ENCODE peak calls at places on chromosomes 5 and 9, in eight cellular contexts. One of them, this sample, is unnamed.

GRCh38 chr9:95389373-95389772 is 71.9 kb upstream of the FANCC start:
- DNase-seq in PC-3: no peak
- DNase-seq in brain microvascular endothelial cell: no peak
- DNase-seq in heart right ventricle: no peak
- DNase-seq in cardiac muscle cell: no peak
- DNase-seq in foreskin fibroblast: no peak
- DNase-seq in neural crest cell: no peak
- DNase-seq in tibial nerve: no peak
- DNase-seq in this sample: no peak

GRCh38 chr9:132042324-132042723 is 37.3 kb downstream of the MED27 start:
- DNase-seq in PC-3: peak
- DNase-seq in brain microvascular endothelial cell: peak
- DNase-seq in heart right ventricle: no peak
- DNase-seq in cardiac muscle cell: no peak
- DNase-seq in foreskin fibroblast: peak
- DNase-seq in neural crest cell: no peak
- DNase-seq in tibial nerve: no peak
- DNase-seq in this sample: no peak

GRCh38 chr5:14588145-14588544 is 6.6 kb downstream of the OTULINL start:
- DNase-seq in PC-3: no peak
- DNase-seq in brain microvascular endothelial cell: no peak
- DNase-seq in heart right ventricle: no peak
- DNase-seq in cardiac muscle cell: no peak
- DNase-seq in foreskin fibroblast: peak
- DNase-seq in neural crest cell: no peak
- DNase-seq in tibial nerve: no peak
- DNase-seq in this sample: no peak

GRCh38 chr5:1962619-1963355 is 80.1 kb upstream of the IRX4 start:
- DNase-seq in PC-3: no peak
- DNase-seq in brain microvascular endothelial cell: no peak
- DNase-seq in heart right ventricle: no peak
- DNase-seq in cardiac muscle cell: no peak
- DNase-seq in foreskin fibroblast: no peak
- DNase-seq in neural crest cell: no peak
- DNase-seq in tibial nerve: no peak
- DNase-seq in this sample: no peak

GRCh38 chr5:143014017-143014651 is 244.0 kb downstream of the ARHGAP26 start:
- DNase-seq in PC-3: peak
- DNase-seq in brain microvascular endothelial cell: no peak
- DNase-seq in heart right ventricle: peak
- DNase-seq in cardiac muscle cell: peak
- DNase-seq in foreskin fibroblast: no peak
- DNase-seq in neural crest cell: peak
- DNase-seq in tibial nerve: no peak
- DNase-seq in this sample: no peak

GRCh38 chr5:103397996-103398581 is 139.5 kb downstream of the MACIR start:
- DNase-seq in PC-3: peak
- DNase-seq in brain microvascular endothelial cell: no peak
- DNase-seq in heart right ventricle: no peak
- DNase-seq in cardiac muscle cell: no peak
- DNase-seq in foreskin fibroblast: peak
- DNase-seq in neural crest cell: no peak
- DNase-seq in tibial nerve: no peak
- DNase-seq in this sample: no peak

GRCh38 chr5:77852514-77853352 is 76.6 kb upstream of the TBCA start:
- DNase-seq in PC-3: no peak
- DNase-seq in brain microvascular endothelial cell: peak
- DNase-seq in heart right ventricle: peak
- DNase-seq in cardiac muscle cell: peak
- DNase-seq in foreskin fibroblast: peak
- DNase-seq in neural crest cell: peak
- DNase-seq in tibial nerve: no peak
- DNase-seq in this sample: no peak

GRCh38 chr9:130240410-130241197 is 25.0 kb upstream of the HMCN2 start:
- DNase-seq in PC-3: peak
- DNase-seq in brain microvascular endothelial cell: peak
- DNase-seq in heart right ventricle: no peak
- DNase-seq in cardiac muscle cell: peak
- DNase-seq in foreskin fibroblast: peak
- DNase-seq in neural crest cell: peak
- DNase-seq in tibial nerve: peak
- DNase-seq in this sample: peak

GRCh38 chr9:84111726-84112125 is 131.1 kb downstream of the RMI1 start:
- DNase-seq in PC-3: peak
- DNase-seq in brain microvascular endothelial cell: no peak
- DNase-seq in heart right ventricle: no peak
- DNase-seq in cardiac muscle cell: no peak
- DNase-seq in foreskin fibroblast: peak
- DNase-seq in neural crest cell: no peak
- DNase-seq in tibial nerve: no peak
- DNase-seq in this sample: no peak

GRCh38 chr5:36150676-36151433 is 832 bp downstream of the LMBRD2 start:
- DNase-seq in PC-3: peak
- DNase-seq in brain microvascular endothelial cell: peak
- DNase-seq in heart right ventricle: peak
- DNase-seq in cardiac muscle cell: peak
- DNase-seq in foreskin fibroblast: peak
- DNase-seq in neural crest cell: peak
- DNase-seq in tibial nerve: no peak
- DNase-seq in this sample: no peak

GRCh38 chr5:142901476-142902187 is 131.5 kb downstream of the ARHGAP26 start:
- DNase-seq in PC-3: no peak
- DNase-seq in brain microvascular endothelial cell: no peak
- DNase-seq in heart right ventricle: no peak
- DNase-seq in cardiac muscle cell: no peak
- DNase-seq in foreskin fibroblast: no peak
- DNase-seq in neural crest cell: no peak
- DNase-seq in tibial nerve: no peak
- DNase-seq in this sample: no peak

GRCh38 chr5:95283761-95284511 is 958 bp downstream of the MCTP1 start:
- DNase-seq in PC-3: peak
- DNase-seq in brain microvascular endothelial cell: no peak
- DNase-seq in heart right ventricle: peak
- DNase-seq in cardiac muscle cell: peak
- DNase-seq in foreskin fibroblast: peak
- DNase-seq in neural crest cell: peak
- DNase-seq in tibial nerve: no peak
- DNase-seq in this sample: no peak

GRCh38 chr5:179134511-179134910 is 74.3 kb downstream of the ZNF354C start:
- DNase-seq in PC-3: no peak
- DNase-seq in brain microvascular endothelial cell: no peak
- DNase-seq in heart right ventricle: no peak
- DNase-seq in cardiac muscle cell: no peak
- DNase-seq in foreskin fibroblast: no peak
- DNase-seq in neural crest cell: no peak
- DNase-seq in tibial nerve: no peak
- DNase-seq in this sample: no peak

GRCh38 chr5:179131321-179131835 is 71.2 kb downstream of the ZNF354C start:
- DNase-seq in PC-3: no peak
- DNase-seq in brain microvascular endothelial cell: no peak
- DNase-seq in heart right ventricle: no peak
- DNase-seq in cardiac muscle cell: no peak
- DNase-seq in foreskin fibroblast: no peak
- DNase-seq in neural crest cell: no peak
- DNase-seq in tibial nerve: no peak
- DNase-seq in this sample: no peak

GRCh38 chr5:179135006-179135405 is 74.8 kb downstream of the ZNF354C start:
- DNase-seq in PC-3: no peak
- DNase-seq in brain microvascular endothelial cell: no peak
- DNase-seq in heart right ventricle: no peak
- DNase-seq in cardiac muscle cell: no peak
- DNase-seq in foreskin fibroblast: no peak
- DNase-seq in neural crest cell: no peak
- DNase-seq in tibial nerve: no peak
- DNase-seq in this sample: no peak

GRCh38 chr5:179131886-179132585 is 71.9 kb downstream of the ZNF354C start:
- DNase-seq in PC-3: no peak
- DNase-seq in brain microvascular endothelial cell: no peak
- DNase-seq in heart right ventricle: no peak
- DNase-seq in cardiac muscle cell: no peak
- DNase-seq in foreskin fibroblast: no peak
- DNase-seq in neural crest cell: no peak
- DNase-seq in tibial nerve: no peak
- DNase-seq in this sample: no peak

GRCh38 chr5:179132586-179133355 is 72.6 kb downstream of the ZNF354C start:
- DNase-seq in PC-3: no peak
- DNase-seq in brain microvascular endothelial cell: no peak
- DNase-seq in heart right ventricle: no peak
- DNase-seq in cardiac muscle cell: no peak
- DNase-seq in foreskin fibroblast: peak
- DNase-seq in neural crest cell: no peak
- DNase-seq in tibial nerve: no peak
- DNase-seq in this sample: no peak
- TF ChIP-seq CTCF in PC-3: no peak
- TF ChIP-seq CTCF in brain microvascular endothelial cell: no peak
- TF ChIP-seq CTCF in heart right ventricle: no peak
- TF ChIP-seq CTCF in cardiac muscle cell: no peak
- TF ChIP-seq CTCF in foreskin fibroblast: no peak
- TF ChIP-seq CTCF in neural crest cell: no peak
- TF ChIP-seq CTCF in tibial nerve: no peak
- TF ChIP-seq CTCF in this sample: peak

DNA sequence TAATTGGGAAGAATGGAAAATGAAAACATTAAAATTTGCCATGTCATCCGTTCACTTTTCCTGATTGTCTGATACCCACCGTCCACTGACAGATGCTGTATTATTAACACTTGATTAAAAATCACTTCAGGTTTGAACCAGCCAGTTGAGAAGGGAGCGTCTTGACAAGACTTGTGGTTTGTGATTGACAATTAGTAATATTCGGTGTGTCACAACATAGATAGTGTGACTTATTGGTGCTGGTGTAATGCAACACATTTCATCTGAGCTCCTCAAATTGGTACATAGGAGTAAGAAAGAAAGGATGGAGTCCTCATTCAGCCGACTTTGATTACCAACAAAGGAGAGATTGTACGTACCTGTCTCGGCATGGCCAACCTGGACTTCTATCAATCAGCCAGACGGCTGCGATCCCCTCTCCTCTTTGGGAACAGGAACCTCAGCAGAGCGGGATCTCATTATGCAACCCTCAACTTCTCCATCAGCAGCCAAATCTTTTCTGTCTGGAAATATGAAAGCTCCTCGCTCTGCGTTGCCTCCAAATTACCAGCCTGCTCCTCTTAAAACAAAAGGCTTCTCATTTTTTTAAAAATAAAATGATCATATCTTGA is 211.7 kb upstream of the MVB12B start:
- DNase-seq in PC-3: no peak
- DNase-seq in brain microvascular endothelial cell: no peak
- DNase-seq in heart right ventricle: no peak
- DNase-seq in cardiac muscle cell: no peak
- DNase-seq in foreskin fibroblast: no peak
- DNase-seq in neural crest cell: no peak
- DNase-seq in tibial nerve: peak
- DNase-seq in this sample: no peak
- TF ChIP-seq CTCF in PC-3: no peak
- TF ChIP-seq CTCF in brain microvascular endothelial cell: no peak
- TF ChIP-seq CTCF in heart right ventricle: no peak
- TF ChIP-seq CTCF in cardiac muscle cell: no peak
- TF ChIP-seq CTCF in foreskin fibroblast: no peak
- TF ChIP-seq CTCF in neural crest cell: no peak
- TF ChIP-seq CTCF in tibial nerve: no peak
- TF ChIP-seq CTCF in this sample: no peak

GRCh38 chr5:94113087-94113486 is 371.7 kb upstream of the POU5F2 start:
- DNase-seq in PC-3: no peak
- DNase-seq in brain microvascular endothelial cell: no peak
- DNase-seq in heart right ventricle: no peak
- DNase-seq in cardiac muscle cell: no peak
- DNase-seq in foreskin fibroblast: no peak
- DNase-seq in neural crest cell: no peak
- DNase-seq in tibial nerve: no peak
- DNase-seq in this sample: no peak

DNA sequence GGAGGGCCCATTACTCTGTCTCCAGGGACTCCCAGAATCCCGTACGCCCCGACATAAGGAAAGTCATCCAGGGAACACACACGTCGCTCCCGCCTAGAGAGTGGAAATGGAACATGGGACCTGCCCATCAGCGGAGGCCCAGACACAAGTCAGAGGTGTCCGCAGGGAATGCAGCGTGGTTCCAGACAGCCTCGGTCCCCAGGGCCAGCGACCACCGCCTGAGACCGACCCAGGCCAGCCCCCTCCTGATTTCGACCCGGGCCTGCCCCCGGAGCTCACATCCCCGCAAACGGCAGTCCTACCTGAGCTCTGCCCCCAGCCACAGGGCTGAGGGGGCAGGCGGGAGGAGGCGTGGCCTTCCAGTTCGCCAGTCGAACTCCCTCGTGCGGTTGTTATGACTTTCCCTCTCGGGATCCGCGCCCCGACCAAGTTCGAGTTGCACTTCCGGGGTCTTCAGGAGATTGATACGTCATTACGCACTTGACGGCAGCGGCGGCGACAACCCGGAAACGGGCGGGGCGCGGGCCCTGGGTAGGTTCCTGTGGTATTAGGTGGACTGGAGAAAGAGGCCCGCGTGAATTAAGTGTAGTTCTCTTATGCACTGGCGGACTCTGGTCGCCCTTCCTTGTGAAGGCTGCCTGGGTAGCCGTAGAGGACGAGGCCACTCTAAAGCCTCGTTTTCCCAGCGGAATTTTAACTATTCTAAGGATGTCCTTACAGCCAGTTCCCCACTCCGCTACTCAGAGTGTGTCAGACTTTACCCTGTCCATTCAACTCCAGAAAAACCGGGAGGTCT is 370.0 kb upstream of the POU5F2 start:
- DNase-seq in PC-3: peak
- DNase-seq in brain microvascular endothelial cell: peak
- DNase-seq in heart right ventricle: peak
- DNase-seq in cardiac muscle cell: peak
- DNase-seq in foreskin fibroblast: peak
- DNase-seq in neural crest cell: peak
- DNase-seq in tibial nerve: peak
- DNase-seq in this sample: peak
- TF ChIP-seq CTCF in PC-3: no peak
- TF ChIP-seq CTCF in brain microvascular endothelial cell: peak
- TF ChIP-seq CTCF in heart right ventricle: peak
- TF ChIP-seq CTCF in cardiac muscle cell: peak
- TF ChIP-seq CTCF in foreskin fibroblast: peak
- TF ChIP-seq CTCF in neural crest cell: peak
- TF ChIP-seq CTCF in tibial nerve: no peak
- TF ChIP-seq CTCF in this sample: peak

GRCh38 chr9:97740848-97741821 is 44.0 kb upstream of the XPA start:
- DNase-seq in PC-3: no peak
- DNase-seq in brain microvascular endothelial cell: peak
- DNase-seq in heart right ventricle: peak
- DNase-seq in cardiac muscle cell: peak
- DNase-seq in foreskin fibroblast: peak
- DNase-seq in neural crest cell: peak
- DNase-seq in tibial nerve: no peak
- DNase-seq in this sample: no peak
- TF ChIP-seq CTCF in PC-3: no peak
- TF ChIP-seq CTCF in brain microvascular endothelial cell: peak
- TF ChIP-seq CTCF in heart right ventricle: no peak
- TF ChIP-seq CTCF in cardiac muscle cell: peak
- TF ChIP-seq CTCF in foreskin fibroblast: no peak
- TF ChIP-seq CTCF in neural crest cell: peak
- TF ChIP-seq CTCF in tibial nerve: no peak
- TF ChIP-seq CTCF in this sample: no peak

This sample was measured in LNCaP clone FGC.